ENCODE peak calls at places on chromosomes 3 and 15, in ten cellular contexts. F is BE2C; V is Caco-2; S is CD8-positive, alpha-beta T cell; D is Peyer's patch; R is SK-N-SH; K is uterus; X is heart right ventricle; O is thoracic aorta; P is heart left ventricle. A is an unnamed sample. For H3K4me1, the result is how much of the 10 kb centered on the place peaks cover.

GRCh38 chr3:141557961-141558706 is 71.3 kb downstream of the RASA2 start:
- DNase-seq in F (no peak), V (no peak), S (no peak), D (no peak), R (peak), K (no peak), X (no peak), O (no peak), P (no peak), A (no peak)

GRCh38 chr15:96369825-96370621 is 39.5 kb downstream of the NR2F2 start:
- DNase-seq in F (no peak), V (no peak), S (no peak), D (no peak), R (peak), K (no peak), X (no peak), O (no peak), P (no peak), A (no peak)

GRCh38 chr3:12117473-12117872 is 41.2 kb downstream of the TIMP4 start:
- DNase-seq in F (no peak), V (no peak), S (no peak), D (no peak), R (no peak), K (no peak), X (no peak), O (no peak), P (no peak), A (no peak)

GRCh38 chr15:100115711-100116090 is 226.1 kb downstream of the ADAMTS17 start:
- DNase-seq in F (no peak), V (no peak), S (no peak), D (no peak), R (no peak), K (peak), X (no peak), O (no peak), P (peak), A (no peak)

GRCh38 chr15:98666841-98667240 is 18.5 kb downstream of the IGF1R start:
- DNase-seq in F (no peak), V (no peak), S (no peak), D (no peak), R (no peak), K (no peak), X (no peak), O (no peak), P (no peak), A (no peak)

GRCh38 chr3:32105291-32106131 is 909 bp upstream of the GPD1L start:
- DNase-seq in F (no peak), V (no peak), S (no peak), D (no peak), R (no peak), K (no peak), X (no peak), O (no peak), P (no peak), A (no peak)

GRCh38 chr3:169627073-169627472 is 36.4 kb downstream of the MECOM start:
- DNase-seq in F (no peak), V (no peak), S (no peak), D (no peak), R (no peak), K (no peak), X (no peak), O (no peak), P (no peak), A (no peak)

GRCh38 chr3:79161941-79162340 is 605.9 kb downstream of the ROBO1 start:
- DNase-seq in F (no peak), V (no peak), S (no peak), D (no peak), R (no peak), K (no peak), X (no peak), O (no peak), P (no peak), A (no peak)

GRCh38 chr3:192831111-192831644 is 86.5 kb downstream of the MB21D2 start:
- DNase-seq in F (no peak), V (no peak), S (no peak), D (no peak), R (no peak), K (no peak), X (no peak), O (no peak), P (no peak), A (no peak)

GRCh38 chr3:192409203-192409837 is 318.0 kb downstream of the FGF12 start:
- DNase-seq in F (no peak), V (no peak), S (no peak), D (no peak), R (peak), K (no peak), X (peak), O (no peak), P (peak), A (peak)

GRCh38 chr3:55721716-55722484 is 234.8 kb upstream of the WNT5A start:
- DNase-seq in F (no peak), V (no peak), S (no peak), D (peak), R (peak), K (peak), X (no peak), O (no peak), P (no peak), A (no peak)

GRCh38 chr3:188097786-188098185 is 56.2 kb upstream of the LPP start:
- DNase-seq in F (no peak), V (no peak), S (no peak), D (no peak), R (no peak), K (no peak), X (peak), O (no peak), P (peak), A (no peak)

GRCh38 chr3:73820431-73820830 is 195.7 kb upstream of the PDZRN3 start:
- DNase-seq in F (no peak), V (no peak), S (no peak), D (no peak), R (no peak), K (no peak), X (no peak), O (no peak), P (no peak), A (no peak)

GRCh38 chr3:20040476-20041196 is 390 bp downstream of the KAT2B start:
- DNase-seq in F (peak), V (peak), S (peak), D (peak), R (peak), K (peak), X (peak), O (no peak), P (peak), A (peak)

GRCh38 chr3:171088984-171089754 is 62.6 kb upstream of the SLC2A2 start:
- DNase-seq in F (no peak), V (no peak), S (no peak), D (no peak), R (no peak), K (no peak), X (no peak), O (no peak), P (no peak), A (no peak)

GRCh38 chr3:107429330-107430181 is 52.3 kb downstream of the CCDC54 start:
- DNase-seq in F (peak), V (peak), S (peak), D (peak), R (peak), K (peak), X (peak), O (peak), P (peak), A (peak)

GRCh38 chr15:62149729-62150128 is 15.4 kb downstream of the C2CD4B start:
- DNase-seq in F (no peak), V (no peak), S (no peak), D (no peak), R (no peak), K (no peak), X (no peak), O (no peak), P (no peak), A (no peak)

DNA sequence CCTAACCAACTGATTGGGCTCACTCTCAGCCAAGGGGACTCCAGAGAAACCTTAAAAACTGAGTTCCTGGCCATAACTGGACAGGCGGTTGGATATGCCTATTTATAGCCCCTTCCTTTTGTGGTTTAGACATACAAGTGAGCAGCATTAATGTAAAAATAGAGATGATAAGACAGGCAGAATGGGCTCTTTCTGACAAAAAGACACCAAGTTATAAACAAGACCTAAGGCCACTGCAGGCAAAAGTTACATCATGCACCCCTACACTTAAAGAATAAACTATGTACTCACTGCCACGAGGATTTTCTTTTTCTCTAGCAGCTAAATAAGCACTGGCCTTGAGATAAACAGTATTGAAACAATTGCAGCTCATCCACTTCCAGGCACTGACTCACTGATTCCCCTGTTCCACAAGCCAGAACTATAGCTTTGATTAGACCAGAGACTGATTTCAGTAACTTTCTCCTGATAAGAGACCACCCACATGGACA is 30.1 kb downstream of the SUCNR1 start:
- DNase-seq in F (no peak), V (no peak), S (no peak), D (no peak), R (no peak), K (no peak), X (no peak), O (no peak), P (no peak), A (no peak)
- H3K4me1 ChIP-seq in F (under half), V (under half), S (under half), D (under half), R (half or more), K (under half), X (under half), O (under half), P (under half), A (under half)

GRCh38 chr3:51671090-51672082 is at the start of gene TEX264:
- DNase-seq in F (peak), V (peak), S (peak), D (peak), R (peak), K (peak), X (peak), O (no peak), P (peak), A (peak)
- TF ChIP-seq CTCF in F (no peak), V (no peak), S (no peak), D (no peak), R (no peak), K (peak), X (no peak), O (no peak), P (no peak), A (no peak)

GRCh38 chr3:177359601-177360357 is 162.5 kb upstream of the TBL1XR1 start:
- DNase-seq in F (peak), V (peak), S (peak), D (peak), R (peak), K (peak), X (peak), O (peak), P (peak), A (peak)
- H3K4me1 ChIP-seq in F (under half), V (under half), S (under half), D (half or more), R (under half), K (under half), X (half or more), O (under half), P (half or more), A (half or more)

GRCh38 chr15:77821188-77821958 is 188.7 kb upstream of the LINGO1 start:
- DNase-seq in F (peak), V (peak), S (peak), D (peak), R (peak), K (no peak), X (peak), O (no peak), P (peak), A (peak)
- TF ChIP-seq CTCF in F (peak), V (peak), S (no peak), D (no peak), R (peak), K (peak), X (peak), O (peak), P (peak), A (peak)

DNA sequence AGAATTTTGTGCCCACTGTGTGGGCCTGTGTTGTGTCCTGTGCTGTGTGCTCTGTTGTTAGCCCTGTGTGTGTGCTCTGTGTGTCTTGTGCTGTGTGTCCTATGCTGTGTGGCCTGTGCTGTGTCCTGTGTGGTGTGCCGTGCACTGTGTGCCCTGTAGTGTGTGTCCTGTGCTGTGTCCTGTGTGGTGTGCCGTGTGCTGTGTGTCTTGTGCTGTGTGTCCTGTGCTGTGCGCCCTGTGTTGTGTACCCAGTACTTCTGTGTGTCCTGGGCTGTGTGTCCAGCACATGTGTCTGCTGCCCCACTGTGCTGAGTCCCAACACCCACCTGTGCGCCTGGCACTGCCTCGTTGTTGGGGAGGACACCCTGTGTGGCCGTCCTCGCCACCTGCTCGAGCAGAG is 53.2 kb upstream of the CHRNA7 start:
- DNase-seq in F (no peak), V (no peak), S (no peak), D (no peak), R (no peak), K (no peak), X (no peak), O (no peak), P (no peak), A (no peak)
- H3K4me1 ChIP-seq in F (under half), V (under half), S (under half), D (under half), R (under half), K (under half), X (under half), O (under half), P (under half), A (under half)

GRCh38 chr3:9731206-9732079 is at the start of gene BRPF1:
- DNase-seq in F (peak), V (peak), S (peak), D (peak), R (peak), K (peak), X (peak), O (peak), P (peak), A (peak)
- TF ChIP-seq CTCF in F (no peak), V (no peak), S (no peak), D (no peak), R (no peak), K (peak), X (no peak), O (peak), P (no peak), A (peak)

GRCh38 chr15:59169337-59169736 is 37.3 kb upstream of the LDHAL6B start:
- DNase-seq in F (no peak), V (no peak), S (no peak), D (no peak), R (no peak), K (no peak), X (no peak), O (no peak), P (no peak), A (no peak)

GRCh38 chr15:59172289-59172901 is 34.2 kb upstream of the LDHAL6B start:
- DNase-seq in F (no peak), V (no peak), S (no peak), D (no peak), R (no peak), K (no peak), X (no peak), O (no peak), P (no peak), A (no peak)

GRCh38 chr15:59173194-59173593 is 33.4 kb upstream of the LDHAL6B start:
- DNase-seq in F (no peak), V (no peak), S (no peak), D (no peak), R (no peak), K (no peak), X (no peak), O (no peak), P (no peak), A (no peak)

GRCh38 chr15:59170295-59170881 is 36.3 kb upstream of the LDHAL6B start:
- DNase-seq in F (no peak), V (no peak), S (no peak), D (no peak), R (peak), K (peak), X (no peak), O (peak), P (no peak), A (no peak)

GRCh38 chr15:59170998-59171397 is 35.6 kb upstream of the LDHAL6B start:
- DNase-seq in F (no peak), V (no peak), S (no peak), D (no peak), R (no peak), K (no peak), X (no peak), O (no peak), P (no peak), A (no peak)
- H3K4me1 ChIP-seq in F (under half), V (under half), S (under half), D (under half), R (under half), K (under half), X (under half), O (under half), P (under half), A (under half)

A was measured in left ventricle myocardium inferior.